ENCODE peak calls at places on chromosome 1, in five cellular contexts. N, T, P, X and A are unnamed samples.

GRCh38 chr1:221886311-221887090 is 144.6 kb upstream of the DUSP10 start:
- DNase-seq in N (no peak), T (no peak), P (no peak), X (no peak), A (no peak)

GRCh38 chr1:45272943-45273342 is 53.8 kb upstream of the HPDL start:
- DNase-seq in N (no peak), T (no peak), P (no peak), X (no peak), A (no peak)

GRCh38 chr1:38217316-38217715 is 170.7 kb upstream of the POU3F1 start:
- DNase-seq in N (no peak), T (no peak), P (no peak), X (no peak), A (no peak)

GRCh38 chr1:161091796-161092507 is 2.6 kb upstream of the NECTIN4 start:
- DNase-seq in N (no peak), T (no peak), P (no peak), X (no peak), A (no peak)

GRCh38 chr1:110118636-110119396 is 6.6 kb downstream of the UBL4B start:
- DNase-seq in N (no peak), T (no peak), P (no peak), X (no peak), A (peak)

GRCh38 chr1:193070942-193071341 is 11.5 kb downstream of the RO60 start:
- DNase-seq in N (no peak), T (no peak), P (no peak), X (no peak), A (peak)

GRCh38 chr1:185317886-185318310 is 855 bp upstream of the IVNS1ABP start:
- DNase-seq in N (peak), T (peak), P (no peak), X (peak), A (peak)

GRCh38 chr1:230982698-230983097 is 3.8 kb downstream of the ARV1 start:
- DNase-seq in N (no peak), T (no peak), P (no peak), X (no peak), A (no peak)

GRCh38 chr1:203153051-203153988 is 22.3 kb downstream of the MYBPH start:
- DNase-seq in N (no peak), T (no peak), P (no peak), X (no peak), A (no peak)

GRCh38 chr1:56837244-56837926 is 17.2 kb upstream of the C8A start:
- DNase-seq in N (no peak), T (no peak), P (no peak), X (no peak), A (no peak)

GRCh38 chr1:89881415-89882058 is 60.7 kb downstream of the LRRC8D start:
- DNase-seq in N (no peak), T (no peak), P (no peak), X (no peak), A (peak)

GRCh38 chr1:89812992-89813391 is 7.8 kb upstream of the LRRC8D start:
- DNase-seq in N (no peak), T (no peak), P (no peak), X (no peak), A (no peak)

GRCh38 chr1:15341634-15342375 is 67.9 kb upstream of the EFHD2 start:
- DNase-seq in N (no peak), T (peak), P (no peak), X (no peak), A (no peak)

GRCh38 chr1:54428838-54429513 is 22.8 kb upstream of the SSBP3 start:
- DNase-seq in N (no peak), T (no peak), P (no peak), X (no peak), A (no peak)

GRCh38 chr1:94971491-94971924 is 44.6 kb upstream of the CNN3 start:
- DNase-seq in N (no peak), T (no peak), P (no peak), X (no peak), A (no peak)

GRCh38 chr1:101190441-101190840 is 46.4 kb upstream of the S1PR1 start:
- DNase-seq in N (no peak), T (no peak), P (no peak), X (no peak), A (no peak)

GRCh38 chr1:54615531-54616245 is 7.6 kb downstream of the FAM151A start:
- DNase-seq in N (no peak), T (no peak), P (no peak), X (no peak), A (no peak)

GRCh38 chr1:12038356-12039140 is 19.2 kb downstream of the MIIP start:
- DNase-seq in N (no peak), T (no peak), P (no peak), X (no peak), A (no peak)

GRCh38 chr1:33039840-33040239 is 3.2 kb upstream of the AK2 start:
- DNase-seq in N (no peak), T (no peak), P (peak), X (no peak), A (no peak)

GRCh38 chr1:167196185-167196584 is 24.5 kb upstream of the POU2F1 start:
- DNase-seq in N (no peak), T (no peak), P (no peak), X (no peak), A (no peak)

GRCh38 chr1:6094246-6094645 is 48.6 kb downstream of the KCNAB2 start:
- DNase-seq in N (peak), T (no peak), P (no peak), X (peak), A (no peak)

GRCh38 chr1:223250632-223251015 is 107.6 kb upstream of the TLR5 start:
- DNase-seq in N (no peak), T (no peak), P (no peak), X (no peak), A (no peak)